ENCODE peak calls at places on chromosomes 1 and 21, in six cellular contexts. B, K, S, E, H and P are unnamed samples.
A peak's percentile ranks its signal among the peaks of the same experiment; 100 is the strongest.

GRCh38 chr21:45530423-45531113 is 11.7 kb downstream of the SLC19A1 start:
- DNase-seq in B (no peak), K (no peak), S (no peak), E (no peak), H (peak; percentile 39), P (no peak)

GRCh38 chr1:206000641-206001339 is 2.4 kb downstream of the RAB7B start:
- DNase-seq in B (no peak), K (no peak), S (peak; percentile 49), E (no peak), H (no peak), P (peak; percentile 49)

GRCh38 chr1:229040630-229041358 is 230.1 kb upstream of the RAB4A start:
- DNase-seq in B (no peak), K (no peak), S (no peak), E (no peak), H (no peak), P (no peak)

GRCh38 chr1:229756666-229757065 is 130.6 kb downstream of the URB2 start:
- DNase-seq in B (no peak), K (no peak), S (peak; percentile 15), E (no peak), H (no peak), P (no peak)

GRCh38 chr1:207070811-207071210 is 17.7 kb downstream of the PFKFB2 start:
- DNase-seq in B (no peak), K (no peak), S (no peak), E (no peak), H (no peak), P (no peak)

GRCh38 chr1:58162952-58163550 is 383.5 kb downstream of the OMA1 start:
- DNase-seq in B (peak; percentile 87), K (peak; percentile 41), S (peak; percentile 61), E (peak; percentile 57), H (peak; percentile 63), P (peak; percentile 47)

GRCh38 chr1:22287273-22287672 is 144.4 kb upstream of the WNT4 start:
- DNase-seq in B (no peak), K (no peak), S (no peak), E (no peak), H (no peak), P (no peak)

GRCh38 chr21:33139084-33139483 is 69.1 kb downstream of the OLIG1 start:
- DNase-seq in B (no peak), K (no peak), S (no peak), E (no peak), H (no peak), P (no peak)

GRCh38 chr1:33332881-33333280 is 12.0 kb upstream of the A3GALT2 start:
- DNase-seq in B (no peak), K (no peak), S (no peak), E (no peak), H (no peak), P (no peak)

GRCh38 chr1:33361553-33362262 is 40.8 kb upstream of the A3GALT2 start:
- DNase-seq in B (no peak), K (no peak), S (peak; percentile 78), E (no peak), H (no peak), P (no peak)

GRCh38 chr1:166165661-166166399 is 971 bp downstream of the FAM78B start:
- DNase-seq in B (peak; percentile 47), K (peak; percentile 46), S (no peak), E (no peak), H (peak; percentile 66), P (no peak)

GRCh38 chr1:201169203-201169602 is 14.9 kb upstream of the TMEM9 start:
- DNase-seq in B (no peak), K (no peak), S (no peak), E (no peak), H (no peak), P (no peak)

GRCh38 chr1:232378266-232379041 is 251.5 kb downstream of the SIPA1L2 start:
- DNase-seq in B (no peak), K (no peak), S (no peak), E (no peak), H (no peak), P (no peak)

GRCh38 chr1:3015269-3015635 is 6.0 kb upstream of the ACTRT2 start:
- DNase-seq in B (no peak), K (no peak), S (no peak), E (no peak), H (no peak), P (no peak)
- TF ChIP-seq YY1 in B (no peak), K (no peak), S (no peak), E (no peak), H (no peak), P (no peak)

GRCh38 chr1:182608850-182609610 is 4.8 kb upstream of the RGS16 start:
- DNase-seq in B (no peak), K (no peak), S (no peak), E (no peak), H (no peak), P (no peak)

GRCh38 chr1:182610606-182611194 is 6.5 kb upstream of the RGS16 start:
- DNase-seq in B (no peak), K (no peak), S (no peak), E (no peak), H (no peak), P (no peak)

GRCh38 chr1:182611787-182612186 is 7.6 kb upstream of the RGS16 start:
- DNase-seq in B (no peak), K (no peak), S (no peak), E (no peak), H (no peak), P (no peak)

GRCh38 chr1:182608236-182608635 is 4.0 kb upstream of the RGS16 start:
- DNase-seq in B (no peak), K (peak; percentile 44), S (no peak), E (no peak), H (no peak), P (no peak)

DNA sequence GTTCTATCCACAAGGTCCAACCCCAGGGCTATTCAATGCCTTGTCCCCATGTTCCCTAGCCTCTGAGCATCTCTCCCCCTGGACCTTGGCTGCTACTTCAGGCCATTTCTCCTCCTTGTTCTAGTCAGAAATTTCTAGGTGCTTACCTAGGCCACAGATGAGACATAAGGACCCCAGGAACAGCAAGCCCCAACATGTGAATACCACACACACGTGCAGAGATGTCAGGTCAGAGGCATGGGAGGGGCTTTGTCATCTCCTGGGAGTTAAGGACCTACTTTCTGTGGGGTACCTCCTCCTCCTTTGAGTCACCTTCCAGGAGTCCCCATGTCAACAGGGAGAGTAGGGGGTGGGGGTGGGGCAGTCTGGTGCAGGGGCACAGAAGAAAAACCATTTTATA is 7.1 kb upstream of the RGS16 start:
- DNase-seq in B (no peak), K (no peak), S (no peak), E (no peak), H (no peak), P (no peak)
- TF ChIP-seq YY1 in B (no peak), K (no peak), S (no peak), E (no peak), H (no peak), P (no peak)

DNA sequence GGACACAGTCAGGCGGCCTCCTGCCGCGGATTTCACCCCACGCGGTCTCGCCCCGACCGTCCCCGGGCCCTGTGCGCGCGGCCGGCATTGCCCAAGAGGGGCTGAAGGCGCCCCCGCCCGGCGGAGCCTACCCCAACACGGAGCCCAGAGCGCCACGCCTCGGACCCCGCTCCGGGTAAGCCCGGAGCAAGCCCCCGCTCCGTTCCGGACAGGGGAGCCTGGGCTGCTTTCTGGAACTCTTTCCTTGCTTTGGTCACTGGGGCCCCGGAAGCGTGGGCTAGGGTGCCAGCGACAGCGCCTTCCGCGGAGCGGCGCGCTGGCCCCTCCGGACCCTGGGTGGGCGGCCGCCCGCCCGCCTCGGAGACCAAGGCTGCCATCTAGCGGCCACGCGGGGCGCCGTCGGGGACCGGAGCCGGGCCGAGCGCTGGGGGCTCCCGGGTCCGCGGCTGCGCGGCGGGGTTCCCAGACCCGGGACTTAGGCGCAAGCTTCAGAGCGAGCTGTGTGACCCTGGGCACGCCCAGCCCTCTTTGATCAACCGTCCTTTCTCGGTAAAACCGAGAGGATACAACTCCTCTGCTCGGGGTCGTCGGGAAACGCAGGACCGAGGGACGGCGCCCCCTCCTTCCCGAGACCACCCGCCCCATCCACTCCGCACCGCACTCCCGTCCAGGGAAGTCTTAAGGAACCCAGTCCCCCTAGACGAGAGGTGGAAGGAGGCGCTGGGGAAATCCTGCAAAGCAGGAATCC is 41.4 kb downstream of the RRAGC start:
- DNase-seq in B (peak; percentile 65), K (peak; percentile 94), S (peak; percentile 68), E (no peak), H (peak; percentile 97), P (no peak)
- TF ChIP-seq YY1 in B (no peak), K (no peak), S (no peak), E (no peak), H (no peak), P (no peak)

GRCh38 chr1:35115459-35116383 is 36.5 kb downstream of the ZMYM1 start:
- DNase-seq in B (no peak), K (no peak), S (no peak), E (no peak), H (no peak), P (no peak)

GRCh38 chr1:35111106-35111505 is 31.9 kb downstream of the ZMYM1 start:
- DNase-seq in B (no peak), K (no peak), S (no peak), E (peak; percentile 27), H (no peak), P (no peak)

GRCh38 chr1:35112668-35113067 is 33.5 kb downstream of the ZMYM1 start:
- DNase-seq in B (no peak), K (peak; percentile 31), S (no peak), E (no peak), H (no peak), P (no peak)
- TF ChIP-seq YY1 in B (no peak), K (no peak), S (no peak), E (no peak), H (no peak), P (no peak)

GRCh38 chr1:19552291-19553010 is 67.1 kb upstream of the CAPZB start:
- DNase-seq in B (no peak), K (no peak), S (no peak), E (no peak), H (no peak), P (no peak)

DNA sequence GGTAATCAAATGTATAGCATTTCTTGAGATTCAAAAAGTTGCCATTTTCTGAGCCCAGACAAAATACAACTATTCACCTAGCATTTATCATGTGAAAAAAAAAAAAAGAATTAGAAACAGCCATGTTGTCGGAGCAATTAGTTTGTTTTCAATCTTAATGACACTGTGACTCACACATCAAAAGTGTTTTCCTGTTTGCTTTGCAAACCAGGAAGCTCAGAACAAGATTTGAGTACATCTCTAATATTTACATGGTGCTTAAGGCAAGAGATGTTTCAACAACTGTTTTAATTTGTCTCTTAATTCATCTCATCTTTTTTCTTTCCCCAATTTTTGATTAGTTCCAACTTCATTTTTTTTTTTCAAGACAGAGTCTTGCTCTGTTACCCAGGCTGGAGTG is 62.5 kb upstream of the CAPZB start:
- DNase-seq in B (no peak), K (no peak), S (no peak), E (peak; percentile 33), H (no peak), P (no peak)
- TF ChIP-seq YY1 in B (no peak), K (no peak), S (no peak), E (no peak), H (no peak), P (no peak)